ENCODE peak calls at places on chromosomes 7 and 10, in seven cellular contexts. C is effector memory CD4-positive, alpha-beta T cell; Y is upper lobe of right lung; K is SK-N-SH; P is heart left ventricle; V is fibroblast of lung; R is Karpas-422. S is an unnamed sample.

GRCh38 chr7:136533732-136534131 is 334.7 kb upstream of the CHRM2 start:
- DNase-seq in P (no peak), V (no peak), Y (no peak), K (no peak), C (no peak), R (no peak), S (no peak)

GRCh38 chr10:71963351-71963755 is 842 bp upstream of the CHST3 start:
- DNase-seq in V (no peak), P (peak), Y (no peak), R (no peak), K (no peak), C (no peak), S (peak)

GRCh38 chr10:116134316-116134715 is 138.7 kb downstream of the GFRA1 start:
- DNase-seq in Y (no peak), K (no peak), P (no peak), C (no peak), V (peak), R (no peak), S (no peak)

GRCh38 chr7:101129603-101130117 is 2.8 kb downstream of the SERPINE1 start:
- DNase-seq in P (no peak), C (no peak), V (no peak), Y (no peak), R (no peak), K (no peak), S (no peak)

GRCh38 chr10:11146402-11147171 is 128.9 kb downstream of the CELF2 start:
- DNase-seq in V (no peak), C (no peak), Y (no peak), R (no peak), P (no peak), K (peak), S (no peak)

GRCh38 chr10:86252051-86252450 is 114.5 kb downstream of the GRID1 start:
- DNase-seq in R (no peak), Y (peak), P (no peak), K (peak), C (no peak), V (no peak), S (no peak)

GRCh38 chr10:49539320-49539885 is 482 bp upstream of the ERCC6 start:
- DNase-seq in P (peak), C (peak), K (peak), R (peak), V (peak), Y (peak), S (peak)

GRCh38 chr7:147029935-147030334 is 913.3 kb downstream of the CNTNAP2 start:
- DNase-seq in P (no peak), Y (no peak), V (no peak), R (no peak), C (no peak), K (no peak), S (no peak)

GRCh38 chr7:85773116-85773783 is 586.4 kb upstream of the SEMA3D start:
- DNase-seq in P (no peak), Y (no peak), R (no peak), V (peak), K (no peak), C (no peak), S (no peak)

GRCh38 chr10:131818510-131819234 is 82.1 kb upstream of the PPP2R2D start:
- DNase-seq in R (no peak), Y (no peak), C (no peak), V (no peak), K (peak), P (no peak), S (no peak)

GRCh38 chr7:157760004-157760730 is 423.4 kb downstream of the DNAJB6 start:
- DNase-seq in V (no peak), R (peak), Y (no peak), C (no peak), P (no peak), K (peak), S (no peak)

GRCh38 chr7:155429651-155430050 is 28.3 kb upstream of the EN2 start:
- DNase-seq in V (no peak), C (no peak), P (no peak), Y (no peak), K (no peak), R (no peak), S (no peak)

GRCh38 chr10:96740579-96741281 is 20.4 kb upstream of the PIK3AP1 start:
- DNase-seq in K (no peak), P (peak), V (no peak), C (no peak), Y (peak), R (peak), S (no peak)

GRCh38 chr7:157983442-157984137 is 604.0 kb downstream of the PTPRN2 start:
- DNase-seq in Y (peak), K (peak), R (no peak), P (no peak), C (no peak), V (no peak), S (no peak)

GRCh38 chr10:11483189-11484148 is 128.0 kb downstream of the USP6NL start:
- DNase-seq in Y (no peak), K (no peak), R (peak), V (no peak), P (no peak), C (no peak), S (no peak)

GRCh38 chr10:230758-231157 is 95.5 kb downstream of the ZMYND11 start:
- DNase-seq in Y (no peak), K (peak), C (no peak), V (peak), P (no peak), R (peak), S (no peak)

GRCh38 chr7:154686305-154686704 is 316.6 kb downstream of the PAXIP1 start:
- DNase-seq in V (no peak), R (no peak), K (peak), C (no peak), Y (no peak), P (no peak), S (no peak)

GRCh38 chr10:46557319-46558140 is 1.1 kb upstream of the GPRIN2 start:
- DNase-seq in V (no peak), C (no peak), P (peak), K (no peak), R (no peak), Y (peak), S (peak)

GRCh38 chr7:119572132-119572531 is 700.8 kb upstream of the KCND2 start:
- DNase-seq in C (no peak), Y (no peak), V (no peak), K (no peak), P (no peak), R (no peak), S (no peak)

GRCh38 chr7:77242535-77242934 is 42.9 kb upstream of the FGL2 start:
- DNase-seq in V (no peak), P (no peak), R (peak), K (no peak), C (no peak), Y (no peak), S (no peak)

GRCh38 chr7:155530601-155531000 is 15.8 kb downstream of the CNPY1 start:
- DNase-seq in P (no peak), C (no peak), V (no peak), K (no peak), R (no peak), Y (peak), S (no peak)

GRCh38 chr7:14507617-14508016 is 394.9 kb downstream of the DGKB start:
- DNase-seq in Y (no peak), P (no peak), C (no peak), R (no peak), V (peak), K (no peak), S (no peak)

GRCh38 chr7:99473315-99473596 is 566 bp downstream of the ZNF789 start:
- DNase-seq in C (no peak), P (no peak), Y (no peak), V (peak), K (peak), R (peak), S (no peak)

GRCh38 chr10:86168256-86168655 is 198.3 kb downstream of the GRID1 start:
- DNase-seq in P (no peak), R (no peak), Y (peak), C (no peak), K (no peak), V (no peak), S (peak)

GRCh38 chr10:103367379-103367781 is 396 bp upstream of the TAF5 start:
- DNase-seq in Y (peak), V (no peak), R (no peak), C (no peak), K (peak), P (no peak), S (no peak)

GRCh38 chr10:78640981-78641646 is 427.7 kb upstream of the ZMIZ1 start:
- DNase-seq in V (no peak), K (no peak), R (peak), Y (no peak), P (peak), C (no peak), S (no peak)

GRCh38 chr7:18685961-18686360 is 190.4 kb downstream of the HDAC9 start:
- DNase-seq in R (no peak), P (no peak), K (no peak), Y (no peak), C (no peak), V (peak), S (no peak)

GRCh38 chr10:70856454-70856853 is 31.9 kb downstream of the PCBD1 start:
- DNase-seq in V (no peak), P (no peak), Y (no peak), K (no peak), C (no peak), R (no peak), S (peak)

GRCh38 chr7:152315845-152316244 is 120.0 kb downstream of the KMT2C start:
- DNase-seq in V (no peak), Y (no peak), R (no peak), P (no peak), C (no peak), K (no peak), S (no peak)

DNA sequence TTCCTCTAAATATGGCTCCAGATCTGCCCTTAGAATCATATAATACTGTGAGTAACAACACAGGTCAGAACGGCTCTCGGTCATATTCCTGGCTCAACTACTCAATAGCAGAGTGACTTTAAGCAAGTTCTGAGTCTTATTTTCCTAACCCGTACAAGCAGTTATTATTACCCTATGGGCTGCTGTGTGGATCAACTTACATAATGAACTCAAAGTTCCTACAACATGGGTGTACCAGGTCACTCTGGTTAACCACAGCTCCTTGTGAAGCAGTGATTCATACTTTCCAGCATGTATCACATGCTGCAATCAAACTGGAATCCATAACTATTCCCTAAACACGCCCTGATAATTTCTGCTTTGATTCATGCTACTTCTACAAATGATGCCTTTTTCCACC is 107.3 kb downstream of the LRRN3 start:
- DNase-seq in K (no peak), R (no peak), V (peak), C (no peak), Y (no peak), P (no peak), S (no peak)
- H3K27ac ChIP-seq in K (peak), R (no peak), V (peak), C (no peak), Y (no peak), P (no peak), S (no peak)

DNA sequence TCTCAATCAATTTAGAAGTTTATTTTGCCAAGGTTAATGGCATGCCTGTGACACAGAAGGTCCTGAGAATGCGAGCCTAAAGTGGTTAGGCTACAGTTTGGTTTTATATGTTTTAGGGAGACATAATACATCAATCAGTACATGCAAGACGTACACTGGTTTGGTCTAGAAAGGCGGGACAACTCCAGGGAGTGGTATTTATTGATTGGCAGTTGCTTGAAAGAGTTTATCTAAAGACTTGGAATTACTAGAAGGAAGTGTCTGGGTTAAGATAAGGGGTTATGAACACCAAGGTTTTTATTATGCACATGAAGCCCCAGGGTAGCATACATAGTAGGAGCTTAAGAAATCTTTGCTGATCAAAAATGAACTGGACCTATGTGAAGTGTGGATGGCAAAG is 21.5 kb downstream of the NPVF start:
- DNase-seq in V (no peak), C (no peak), P (no peak), R (no peak), Y (no peak), K (no peak), S (no peak)
- H3K27ac ChIP-seq in V (no peak), C (no peak), P (no peak), R (no peak), Y (no peak), K (no peak), S (no peak)

GRCh38 chr10:5644930-5645329 is 21.5 kb downstream of the ASB13 start:
- DNase-seq in C (no peak), V (no peak), Y (no peak), R (no peak), P (no peak), K (no peak), S (no peak)
- H3K27ac ChIP-seq in C (no peak), V (no peak), Y (no peak), R (no peak), P (peak), K (no peak), S (no peak)

DNA sequence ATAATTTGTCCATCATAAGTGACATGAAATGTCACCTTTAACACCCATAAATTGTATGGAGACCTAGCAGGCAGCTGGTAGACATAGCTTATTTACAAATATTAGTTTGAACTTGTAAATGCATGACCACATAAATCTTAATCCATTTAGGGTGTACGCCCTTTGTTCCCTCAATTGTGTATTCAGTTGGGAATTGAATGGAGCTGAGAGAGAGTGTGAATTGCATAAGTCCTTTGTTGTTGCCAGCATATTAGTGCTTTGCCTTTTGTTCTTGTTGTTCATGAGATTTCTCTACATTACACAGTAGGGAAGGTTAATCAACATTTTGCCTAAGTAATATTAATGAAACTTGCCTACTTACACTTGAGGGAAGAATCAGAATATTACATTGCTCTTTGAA is 276.9 kb downstream of the CACNA2D1 start:
- DNase-seq in P (no peak), V (no peak), C (no peak), R (no peak), Y (no peak), K (no peak), S (no peak)
- H3K27ac ChIP-seq in P (no peak), V (no peak), C (no peak), R (no peak), Y (no peak), K (no peak), S (no peak)

GRCh38 chr10:126921974-126922525 is 16.8 kb downstream of the DOCK1 start:
- DNase-seq in C (no peak), K (no peak), V (peak), R (no peak), P (no peak), Y (no peak), S (no peak)
- H3K27ac ChIP-seq in C (no peak), K (no peak), V (no peak), R (no peak), P (no peak), Y (no peak), S (no peak)

S was measured in upper lobe of left lung.